ENCODE peak calls at places on chromosomes 12 and 14, in five cellular contexts. L is RWPE2, E is heart left ventricle, K is HFF-Myc, G is astrocyte of the cerebellum. B is an unnamed sample.

GRCh38 chr14:61388976-61389576 is 67.7 kb downstream of the PRKCH start:
- DNase-seq in L (no peak), E (no peak), K (no peak), G (no peak), B (no peak)

GRCh38 chr12:27330846-27331245 is 1.8 kb upstream of the BMAL2 start:
- DNase-seq in L (no peak), E (no peak), K (no peak), G (no peak), B (no peak)

GRCh38 chr12:101697197-101697929 is at the start of gene CHPT1:
- DNase-seq in L (peak; percentile 70), E (peak; percentile 81), K (no peak), G (no peak), B (no peak)

GRCh38 chr12:4091001-4091789 is 182.4 kb upstream of the CCND2 start:
- DNase-seq in L (no peak), E (no peak), K (no peak), G (no peak), B (no peak)

GRCh38 chr12:66168410-66168809 is 1.4 kb downstream of the TMBIM4 start:
- DNase-seq in L (no peak), E (no peak), K (no peak), G (no peak), B (no peak)

GRCh38 chr12:47819902-47820630 is at the start of gene HDAC7:
- DNase-seq in L (no peak), E (peak; percentile 94), K (no peak), G (no peak), B (peak; percentile 75)

GRCh38 chr12:52210925-52211650 is 19.3 kb upstream of the KRT80 start:
- DNase-seq in L (peak; percentile 34), E (no peak), K (no peak), G (no peak), B (no peak)

GRCh38 chr12:108821407-108822397 is 35.7 kb downstream of the SSH1 start:
- DNase-seq in L (no peak), E (no peak), K (no peak), G (no peak), B (no peak)

GRCh38 chr14:68695871-68696665 is 96.8 kb downstream of the ZFP36L1 start:
- DNase-seq in L (no peak), E (no peak), K (no peak), G (no peak), B (no peak)

GRCh38 chr12:11812558-11813421 is 163.3 kb downstream of the ETV6 start:
- DNase-seq in L (no peak), E (peak; percentile 47), K (no peak), G (peak; percentile 49), B (no peak)

GRCh38 chr12:128078311-128078851 is 188.6 kb upstream of the TMEM132C start:
- DNase-seq in L (no peak), E (no peak), K (no peak), G (no peak), B (no peak)

GRCh38 chr12:507261-507853 is 47.6 kb downstream of the B4GALNT3 start:
- DNase-seq in L (no peak), E (no peak), K (no peak), G (no peak), B (no peak)

GRCh38 chr14:101916816-101917412 is 47.5 kb upstream of the DYNC1H1 start:
- DNase-seq in L (no peak), E (no peak), K (no peak), G (no peak), B (no peak)

GRCh38 chr14:32908487-32909084 is 30.1 kb upstream of the NPAS3 start:
- DNase-seq in L (no peak), E (no peak), K (no peak), G (no peak), B (no peak)

DNA sequence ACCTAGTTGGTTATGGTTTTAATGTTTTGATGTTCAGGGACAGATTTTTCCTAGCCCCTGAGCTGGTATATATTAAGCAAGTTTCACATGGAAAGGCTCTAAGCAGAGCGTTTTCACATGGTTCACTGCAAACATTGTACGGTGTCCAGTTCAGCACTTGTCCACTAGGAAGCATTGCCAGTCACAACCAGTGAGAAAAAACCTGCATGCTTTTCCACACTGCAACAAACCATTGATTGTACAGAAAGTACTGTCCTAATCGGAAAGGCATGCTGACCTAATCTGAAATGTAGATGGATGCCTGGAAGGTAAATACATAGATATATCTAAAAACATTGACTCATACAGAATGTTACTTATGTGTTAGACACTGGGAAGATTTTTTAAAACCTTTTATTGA is 25.0 kb upstream of the NPAS3 start:
- DNase-seq in L (no peak), E (no peak), K (no peak), G (no peak), B (no peak)
- TF ChIP-seq CTCF in L (peak; percentile 20), E (no peak), K (peak; percentile 7), G (peak; percentile 62), B (no peak)

GRCh38 chr14:92510972-92511371 is 2.6 kb upstream of the RIN3 start:
- DNase-seq in L (peak; percentile 34), E (no peak), K (no peak), G (no peak), B (no peak)
- TF ChIP-seq CTCF in L (peak; percentile 28), E (no peak), K (no peak), G (no peak), B (no peak)

DNA sequence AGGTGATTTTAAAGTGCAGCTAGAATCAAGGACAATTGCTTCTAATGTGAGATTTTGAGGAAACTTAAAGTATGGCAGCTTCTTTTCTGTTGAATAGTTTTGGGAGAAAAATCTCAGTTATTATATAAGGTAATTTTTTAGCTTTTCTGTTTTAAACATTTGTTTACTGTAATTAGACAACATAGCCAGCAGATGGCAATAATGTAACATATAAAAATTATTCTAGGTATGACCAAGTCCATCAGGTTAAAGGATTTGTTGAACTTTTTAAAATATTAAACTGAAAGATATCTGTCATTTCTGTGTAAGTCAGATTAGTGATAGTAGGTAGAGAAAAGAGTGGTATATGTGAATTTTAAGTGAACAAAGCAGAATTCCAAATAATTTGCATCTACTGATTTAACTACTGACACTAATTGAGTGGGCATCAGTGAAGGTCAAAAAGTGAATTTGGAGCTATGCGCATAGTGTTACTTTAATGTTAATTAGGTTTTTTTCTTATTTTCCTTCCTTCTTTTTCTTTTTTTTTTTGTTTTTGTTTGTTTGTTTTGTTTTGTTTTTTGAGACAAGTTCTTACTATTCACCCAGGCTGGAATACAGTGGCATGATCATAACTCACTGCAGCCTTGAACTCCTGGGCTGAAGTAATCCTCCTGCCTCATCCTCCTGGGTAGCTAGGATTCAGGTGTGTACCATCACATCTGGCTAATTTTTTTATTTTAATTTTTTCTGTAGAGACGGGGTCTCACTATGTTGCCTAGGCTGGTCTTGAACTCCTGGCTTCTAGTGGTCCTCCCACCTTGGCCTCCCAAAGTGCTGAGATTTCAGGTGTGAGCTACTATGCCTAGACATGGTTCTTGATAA is 18.6 kb downstream of the PRORP start:
- DNase-seq in L (no peak), E (no peak), K (no peak), G (no peak), B (no peak)
- TF ChIP-seq CTCF in L (peak; percentile 84), E (peak; percentile 62), K (no peak), G (no peak), B (peak; percentile 21)

DNA sequence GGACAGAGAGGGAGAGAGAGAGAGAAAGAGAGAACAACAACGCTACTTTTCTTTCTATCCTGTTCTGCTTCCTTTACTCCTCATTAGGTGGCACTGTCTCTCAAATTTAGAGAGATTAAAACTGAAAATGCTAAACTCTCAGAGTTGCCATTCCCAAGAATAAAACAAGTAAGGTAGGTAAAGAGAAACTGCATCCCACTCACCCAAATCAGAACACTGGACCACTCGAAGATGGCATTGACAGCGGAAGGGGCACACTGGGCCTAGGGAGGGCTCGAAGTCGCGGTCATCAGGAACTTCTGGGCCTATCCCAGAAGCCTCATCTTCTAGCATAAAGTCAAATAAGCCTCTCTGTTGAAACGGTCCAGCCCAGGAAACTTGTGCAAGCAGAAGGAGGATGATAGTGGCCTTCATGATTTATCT is 4.5 kb downstream of the DCN start:
- DNase-seq in L (no peak), E (no peak), K (no peak), G (no peak), B (peak; percentile 31)
- TF ChIP-seq CTCF in L (peak; percentile 75), E (peak; percentile 51), K (peak; percentile 49), G (peak; percentile 48), B (peak; percentile 69)

GRCh38 chr12:6540181-6540877 is 6.0 kb downstream of the GAPDH start:
- DNase-seq in L (peak; percentile 97), E (peak; percentile 87), K (peak; percentile 82), G (peak; percentile 59), B (peak; percentile 87)
- TF ChIP-seq CTCF in L (no peak), E (no peak), K (no peak), G (no peak), B (no peak)

DNA sequence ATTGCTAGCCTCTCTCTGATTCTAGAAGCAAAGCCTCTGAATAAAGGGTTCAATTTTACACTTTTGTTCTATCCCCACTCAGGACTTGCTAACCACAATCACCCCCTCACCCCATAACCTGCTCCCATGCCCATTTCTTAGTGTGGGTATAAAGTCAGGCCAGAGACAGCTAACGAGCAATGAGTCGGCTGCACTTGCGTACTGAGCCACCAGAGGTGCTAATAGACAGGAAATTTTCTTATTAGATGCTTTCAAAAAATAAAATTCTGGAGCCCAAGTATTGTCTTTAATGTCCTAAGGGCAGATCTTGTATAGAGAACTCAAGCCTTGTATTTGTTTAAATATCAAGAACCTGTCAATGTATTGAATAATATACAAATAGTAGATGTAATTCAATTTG is 256.9 kb downstream of the SYT1 start:
- DNase-seq in L (no peak), E (no peak), K (no peak), G (no peak), B (no peak)
- TF ChIP-seq CTCF in L (peak; percentile 45), E (no peak), K (peak; percentile 41), G (no peak), B (no peak)

DNA sequence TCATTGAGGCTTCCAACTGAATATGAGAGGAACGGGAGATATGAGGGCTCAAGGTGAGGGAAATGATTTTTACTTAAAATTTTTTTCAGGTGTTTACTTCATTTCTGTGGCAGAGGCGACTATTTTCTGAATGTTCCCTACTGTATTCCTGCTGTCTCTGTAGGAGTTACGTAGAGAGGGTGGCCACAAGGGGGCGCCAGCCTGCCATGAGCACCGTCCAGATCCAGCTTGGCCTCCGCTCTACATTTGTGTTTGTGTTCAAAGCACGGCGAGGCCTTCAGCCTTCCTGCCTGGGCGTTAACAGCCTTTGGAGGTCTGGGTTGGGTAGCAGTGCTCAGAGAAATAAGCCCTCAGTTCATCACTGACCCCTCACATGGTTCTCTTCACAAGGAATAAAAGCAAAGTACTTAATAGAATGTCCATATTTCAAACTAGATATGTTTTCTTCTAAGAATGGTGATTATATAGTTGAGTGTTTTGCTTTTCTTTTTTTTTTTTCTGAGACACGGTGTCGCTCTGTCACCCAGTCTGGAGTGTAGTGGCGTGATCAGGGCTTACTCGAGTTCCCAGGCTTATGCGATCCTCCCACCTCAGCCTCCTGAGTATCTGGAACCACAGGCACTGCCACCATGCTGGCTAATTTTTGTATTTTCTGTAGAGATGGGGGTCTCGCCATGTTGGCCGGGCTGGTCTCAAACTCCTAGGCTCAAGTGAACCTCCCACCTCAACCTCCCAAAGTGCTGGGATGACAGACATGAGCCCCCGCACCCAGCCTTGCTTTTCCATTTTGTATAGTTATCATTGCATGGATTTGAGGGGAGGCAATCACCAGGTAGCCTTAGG is 22.3 kb downstream of the CKB start:
- DNase-seq in L (no peak), E (peak; percentile 89), K (peak; percentile 52), G (peak; percentile 70), B (peak; percentile 65)
- TF ChIP-seq CTCF in L (peak; percentile 99), E (peak; percentile 96), K (peak; percentile 97), G (peak; percentile 97), B (peak; percentile 96)

B was measured in AG09319.